ENCODE peak calls at places on chromosomes 4 and X, in eight cellular contexts. K is IMR-90, S is cardiac muscle cell, T is neural progenitor cell, E is Calu3, F is BJ, Z is bronchial epithelial cell, A is GM13976. P is an unnamed sample.
A peak's percentile ranks its signal among the peaks of the same experiment; 100 is the strongest.

GRCh38 chr4:130563185-130563890 is 1467.4 kb downstream of the C4orf33 start:
- DNase-seq in K (peak; percentile 72), S (peak; percentile 88), T (peak; percentile 82), E (peak; percentile 70), F (peak; percentile 9), Z (peak; percentile 10), A (no peak), P (no peak)

GRCh38 chrX:118631586-118631985 is 95.8 kb upstream of the IL13RA1 start:
- DNase-seq in K (no peak), S (no peak), T (no peak), E (no peak), F (no peak), Z (no peak), A (peak; percentile 36), P (no peak)

GRCh38 chr4:137952116-137952515 is 290.0 kb downstream of the SLC7A11 start:
- DNase-seq in K (no peak), S (peak; percentile 33), T (no peak), E (no peak), F (no peak), Z (no peak), A (no peak), P (no peak)

GRCh38 chr4:151853034-151853433 is 92.2 kb upstream of the GATB start:
- DNase-seq in K (no peak), S (no peak), T (no peak), E (no peak), F (no peak), Z (no peak), A (no peak), P (no peak)

GRCh38 chrX:22135994-22136684 is 104.0 kb downstream of the PHEX start:
- DNase-seq in K (peak; percentile 60), S (peak; percentile 59), T (peak; percentile 67), E (peak; percentile 43), F (no peak), Z (peak; percentile 88), A (peak; percentile 21), P (no peak)

GRCh38 chr4:122842984-122843531 is 16.4 kb downstream of the FGF2 start:
- DNase-seq in K (no peak), S (no peak), T (peak; percentile 14), E (no peak), F (no peak), Z (no peak), A (no peak), P (no peak)

GRCh38 chr4:92535599-92535998 is 231.8 kb downstream of the GRID2 start:
- DNase-seq in K (no peak), S (no peak), T (no peak), E (no peak), F (no peak), Z (no peak), A (no peak), P (no peak)

GRCh38 chr4:175453456-175453855 is 358.6 kb downstream of the GPM6A start:
- DNase-seq in K (no peak), S (no peak), T (no peak), E (no peak), F (no peak), Z (no peak), A (no peak), P (no peak)

GRCh38 chr4:33831667-33832066 is 2412.6 kb downstream of the ARAP2 start:
- DNase-seq in K (peak; percentile 21), S (peak; percentile 56), T (no peak), E (no peak), F (peak; percentile 63), Z (no peak), A (no peak), P (no peak)

GRCh38 chr4:87734936-87735335 is 64.4 kb upstream of the IBSP start:
- DNase-seq in K (no peak), S (no peak), T (no peak), E (no peak), F (no peak), Z (peak; percentile 67), A (no peak), P (no peak)

GRCh38 chrX:30713061-30713525 is 59.9 kb downstream of the GK start:
- DNase-seq in K (peak; percentile 65), S (peak; percentile 79), T (peak; percentile 70), E (peak; percentile 70), F (no peak), Z (peak; percentile 52), A (peak; percentile 71), P (no peak)

GRCh38 chr4:27692868-27693634 is 832.4 kb downstream of the STIM2 start:
- DNase-seq in K (no peak), S (no peak), T (no peak), E (no peak), F (no peak), Z (no peak), A (no peak), P (no peak)

GRCh38 chr4:1573830-1574459 is 110.2 kb downstream of the FAM53A start:
- DNase-seq in K (no peak), S (no peak), T (no peak), E (no peak), F (no peak), Z (no peak), A (no peak), P (no peak)

GRCh38 chr4:14926368-14926767 is 75.9 kb upstream of the CPEB2 start:
- DNase-seq in K (no peak), S (no peak), T (no peak), E (no peak), F (no peak), Z (no peak), A (no peak), P (no peak)

GRCh38 chr4:143282170-143282760 is 54.4 kb upstream of the GAB1 start:
- DNase-seq in K (no peak), S (peak; percentile 34), T (no peak), E (no peak), F (no peak), Z (no peak), A (no peak), P (no peak)

GRCh38 chr4:171813195-171813955 is at the start of gene GALNTL6:
- DNase-seq in K (no peak), S (peak; percentile 4), T (peak; percentile 55), E (no peak), F (no peak), Z (no peak), A (peak; percentile 27), P (no peak)

GRCh38 chr4:120770897-120771296 is 151.6 kb downstream of the PRDM5 start:
- DNase-seq in K (no peak), S (no peak), T (no peak), E (no peak), F (no peak), Z (no peak), A (no peak), P (no peak)

GRCh38 chr4:120773641-120774040 is 148.9 kb downstream of the PRDM5 start:
- DNase-seq in K (no peak), S (no peak), T (no peak), E (no peak), F (no peak), Z (no peak), A (no peak), P (no peak)

GRCh38 chr4:120769227-120769626 is 153.3 kb downstream of the PRDM5 start:
- DNase-seq in K (peak; percentile 96), S (peak; percentile 82), T (peak; percentile 34), E (peak; percentile 1), F (no peak), Z (no peak), A (no peak), P (no peak)

DNA sequence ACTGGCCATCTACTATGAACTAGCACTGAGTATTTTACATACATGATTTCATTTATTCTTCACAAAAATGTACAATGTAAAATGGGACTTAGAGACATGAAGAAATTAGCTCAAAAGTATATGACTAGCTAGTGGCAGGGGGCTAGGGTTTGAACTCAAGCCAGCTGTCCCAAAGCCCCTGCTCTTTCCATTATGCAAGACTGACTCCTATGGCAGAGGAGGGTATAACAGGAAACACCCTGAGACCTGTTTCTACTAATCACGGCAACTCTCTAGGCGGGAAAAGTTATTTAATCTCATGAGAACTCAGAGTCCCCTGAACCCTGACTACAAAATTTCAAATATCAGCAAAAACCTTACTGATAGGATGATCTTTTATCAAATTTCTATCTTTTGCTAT is 150.6 kb downstream of the PRDM5 start:
- DNase-seq in K (no peak), S (no peak), T (no peak), E (no peak), F (no peak), Z (no peak), A (no peak), P (no peak)
- TF ChIP-seq CTCF in K (no peak), S (no peak), T (peak; percentile 30), E (no peak), F (no peak), Z (no peak), A (no peak), P (no peak)

GRCh38 chrX:106397788-106398538 is 213.8 kb upstream of the RADX start:
- DNase-seq in K (no peak), S (peak; percentile 42), T (no peak), E (no peak), F (no peak), Z (peak; percentile 37), A (no peak), P (no peak)
- TF ChIP-seq CTCF in K (peak; percentile 11), S (peak; percentile 21), T (peak; percentile 27), E (peak; percentile 13), F (no peak), Z (peak; percentile 31), A (no peak), P (peak; percentile 41)

DNA sequence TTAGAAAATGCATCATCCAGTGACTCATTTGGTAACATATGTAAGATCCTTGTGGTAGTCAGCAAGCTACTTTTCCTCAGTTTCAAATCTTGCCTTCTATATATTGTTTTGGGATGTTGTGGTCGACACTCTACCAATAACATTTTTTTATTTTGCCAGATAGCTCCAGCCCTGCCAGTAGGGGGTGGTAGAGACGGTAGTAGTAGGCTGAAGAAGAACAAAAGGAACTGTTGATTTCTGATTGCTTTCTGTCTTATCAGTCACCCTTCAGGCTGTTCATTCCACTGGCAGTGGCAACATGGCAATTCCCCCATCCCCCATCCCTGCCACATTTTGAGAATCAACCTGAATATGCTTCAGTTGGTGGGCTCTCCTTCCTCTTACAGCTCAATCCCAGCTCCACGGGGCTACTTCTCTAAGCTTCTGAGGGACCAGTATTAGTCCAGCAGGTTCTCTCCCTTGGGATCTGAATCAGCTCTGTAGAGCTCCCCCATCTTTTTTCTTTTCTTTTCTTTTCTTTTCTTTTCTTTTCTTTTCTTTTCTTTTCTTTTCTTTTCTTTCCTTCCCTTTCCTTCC is 171.5 kb upstream of the VEGFC start:
- DNase-seq in K (no peak), S (no peak), T (no peak), E (peak; percentile 52), F (no peak), Z (peak; percentile 44), A (no peak), P (no peak)
- TF ChIP-seq CTCF in K (peak; percentile 15), S (no peak), T (peak; percentile 43), E (peak; percentile 29), F (peak; percentile 25), Z (peak; percentile 60), A (peak; percentile 9), P (no peak)

GRCh38 chrX:136086521-136086920 is 60.8 kb upstream of the FHL1 start:
- DNase-seq in K (peak; percentile 24), S (peak; percentile 2), T (no peak), E (no peak), F (no peak), Z (no peak), A (no peak), P (no peak)

GRCh38 chrX:136076942-136077341 is 70.4 kb upstream of the FHL1 start:
- DNase-seq in K (no peak), S (no peak), T (no peak), E (no peak), F (no peak), Z (no peak), A (no peak), P (no peak)

DNA sequence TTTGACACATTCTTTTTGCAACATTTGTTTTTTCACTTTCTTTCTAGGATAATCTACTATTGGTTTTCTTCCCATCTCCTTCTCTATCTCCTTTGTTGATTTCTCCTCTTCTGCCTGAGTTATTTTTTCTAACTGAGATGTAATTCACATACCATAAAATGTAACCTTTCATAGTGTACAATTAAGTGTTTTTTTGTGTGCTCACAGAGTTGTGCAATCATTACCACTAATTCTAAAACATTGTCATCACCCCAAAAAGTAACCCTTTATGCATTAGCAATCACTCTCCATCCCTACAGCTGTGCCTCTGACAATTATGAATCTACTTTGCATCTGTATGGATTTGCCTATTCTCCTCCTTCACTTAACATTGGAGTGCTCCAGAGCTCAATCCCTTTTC is 66.6 kb upstream of the FHL1 start:
- DNase-seq in K (no peak), S (no peak), T (no peak), E (no peak), F (no peak), Z (no peak), A (no peak), P (no peak)
- TF ChIP-seq CTCF in K (no peak), S (no peak), T (no peak), E (no peak), F (no peak), Z (no peak), A (no peak), P (no peak)

P was measured in osteocyte.